ENCODE peak calls at places on chromosomes 5 and 9, in six cellular contexts. Q is IMR-90, R is H9, G is neuronal stem cell, T is mesendoderm, W is H1. O is an unnamed sample.
A peak's percentile ranks its signal among the peaks of the same experiment; 100 is the strongest.

GRCh38 chr5:69024241-69024651 is 69.6 kb upstream of the SLC30A5 start:
- DNase-seq in T (peak; percentile 68), W (no peak), G (peak; percentile 26), R (peak; percentile 41), Q (peak; percentile 42), O (peak; percentile 39)

GRCh38 chr5:168030911-168031310 is 260.5 kb upstream of the WWC1 start:
- DNase-seq in Q (no peak), T (no peak), R (no peak), W (no peak), G (no peak), O (no peak)

GRCh38 chr9:94443039-94443722 is 111.7 kb upstream of the PCAT7 start:
- DNase-seq in W (no peak), R (no peak), T (no peak), Q (no peak), G (no peak), O (no peak)

GRCh38 chr5:81703840-81704239 is 47.1 kb downstream of the SSBP2 start:
- DNase-seq in T (no peak), Q (no peak), W (no peak), G (no peak), R (no peak), O (no peak)

GRCh38 chr9:124267271-124267807 is 9.6 kb downstream of the NEK6 start:
- DNase-seq in T (no peak), Q (peak; percentile 85), W (no peak), R (no peak), G (no peak), O (peak; percentile 77)

GRCh38 chr5:178387061-178387855 is 154.7 kb upstream of the PHYKPL start:
- DNase-seq in W (no peak), T (no peak), Q (no peak), R (peak; percentile 17), G (no peak), O (no peak)

GRCh38 chr5:180636403-180637075 is 12.9 kb downstream of the FLT4 start:
- DNase-seq in T (no peak), Q (peak; percentile 35), G (no peak), R (no peak), W (no peak), O (no peak)

GRCh38 chr9:94799578-94800264 is 73.2 kb downstream of the AOPEP start:
- DNase-seq in R (no peak), G (no peak), W (no peak), Q (peak; percentile 75), T (peak; percentile 61), O (peak; percentile 73)

GRCh38 chr5:113276493-113276892 is 158.3 kb downstream of the TSSK1B start:
- DNase-seq in T (no peak), G (no peak), R (no peak), Q (no peak), W (no peak), O (no peak)

GRCh38 chr9:5851445-5851844 is 18.5 kb upstream of the ERMP1 start:
- DNase-seq in R (no peak), Q (peak; percentile 60), G (no peak), T (no peak), W (no peak), O (peak; percentile 83)

DNA sequence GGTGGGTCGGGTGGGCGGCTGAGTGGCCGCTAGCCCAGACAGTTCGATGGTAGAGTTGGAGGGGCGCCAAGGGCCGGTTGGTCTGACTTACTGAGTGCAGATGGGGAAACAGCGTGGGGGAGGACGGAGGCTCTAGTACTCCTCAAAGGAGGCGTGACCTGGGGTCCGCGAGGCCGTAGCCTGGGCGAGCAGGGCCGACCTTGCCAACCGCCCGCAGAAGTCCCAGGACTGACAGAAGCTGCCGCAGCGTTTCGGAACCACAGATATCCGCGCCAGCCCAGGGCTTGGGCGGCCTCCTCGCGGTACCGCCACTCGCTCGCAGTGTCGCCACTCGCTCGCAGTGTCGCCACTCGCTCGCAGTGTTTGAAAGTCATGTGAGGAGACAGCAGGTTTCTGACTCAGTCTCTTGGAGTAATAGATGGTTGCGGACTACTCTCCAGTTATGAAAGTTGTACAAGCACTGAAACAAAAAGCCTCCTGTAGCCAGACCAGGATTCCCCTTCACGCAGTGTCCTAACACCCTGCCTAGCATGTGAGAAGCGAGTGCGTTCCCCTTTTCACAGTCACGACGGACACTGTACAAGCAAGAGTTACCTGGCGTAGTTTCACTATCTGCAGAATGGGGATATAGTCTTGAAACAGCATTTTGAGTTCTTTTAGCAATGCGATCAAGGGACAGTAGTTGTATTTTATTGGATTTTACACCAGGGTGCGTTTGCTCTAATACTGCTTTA is 674 bp downstream of the TMEM38B start:
- DNase-seq in R (peak; percentile 61), T (peak; percentile 72), G (peak; percentile 55), W (no peak), Q (peak; percentile 37), O (peak; percentile 81)
- H3K23ac ChIP-seq in R (no peak overlapping the region), T (no peak overlapping the region), G (peak overlapping the region; percentile 65), W (no peak overlapping the region), Q (peak overlapping the region; percentile 41), O (peak overlapping the region; percentile 60)

DNA sequence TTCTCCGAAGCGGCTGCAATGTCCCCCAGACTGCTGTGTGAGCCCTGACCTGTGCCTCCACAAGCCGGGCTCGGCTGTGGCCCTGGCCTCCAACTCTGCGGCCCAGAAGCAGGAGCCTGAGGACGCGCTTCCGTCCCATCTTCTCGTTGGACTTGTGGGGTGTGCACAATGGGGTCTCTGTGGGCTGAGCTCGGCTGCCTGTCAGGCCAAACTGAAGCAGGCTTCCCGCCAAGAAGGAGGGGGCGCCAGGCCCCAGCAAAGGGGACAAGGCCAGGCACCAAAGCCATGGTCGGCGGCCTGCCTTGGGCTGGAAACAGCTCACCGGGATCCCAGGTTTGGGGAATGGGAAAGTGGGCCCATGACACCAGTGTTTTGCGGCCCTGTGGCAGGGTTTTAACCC is 4.1 kb downstream of the NOTCH1 start:
- DNase-seq in T (no peak), Q (no peak), G (no peak), W (no peak), R (no peak), O (no peak)
- H3K4me1 ChIP-seq in T (peaks cover 2% of the 10 kb centered on the region), Q (peaks cover 9% of the 10 kb centered on the region), G (peaks cover 26% of the 10 kb centered on the region), W (peaks cover 14% of the 10 kb centered on the region), R (no peaks in the 10 kb centered on the region), O (peaks cover 27% of the 10 kb centered on the region)

GRCh38 chr5:151134228-151134627 is 23.4 kb downstream of the ANXA6 start:
- DNase-seq in Q (no peak), R (no peak), G (no peak), W (no peak), T (no peak), O (no peak)
- H3K4me2 ChIP-seq in Q (no peak overlapping the region), R (no peak overlapping the region), G (no peak overlapping the region), W (no peak overlapping the region), T (no peak overlapping the region), O (no peak overlapping the region)

GRCh38 chr9:32401471-32401870 is 17.0 kb downstream of the ACO1 start:
- DNase-seq in W (no peak), G (no peak), R (no peak), Q (no peak), T (no peak), O (no peak)
- H3K23ac ChIP-seq in W (no peak overlapping the region), G (no peak overlapping the region), R (no peak overlapping the region), Q (no peak overlapping the region), T (no peak overlapping the region), O (no peak overlapping the region)

DNA sequence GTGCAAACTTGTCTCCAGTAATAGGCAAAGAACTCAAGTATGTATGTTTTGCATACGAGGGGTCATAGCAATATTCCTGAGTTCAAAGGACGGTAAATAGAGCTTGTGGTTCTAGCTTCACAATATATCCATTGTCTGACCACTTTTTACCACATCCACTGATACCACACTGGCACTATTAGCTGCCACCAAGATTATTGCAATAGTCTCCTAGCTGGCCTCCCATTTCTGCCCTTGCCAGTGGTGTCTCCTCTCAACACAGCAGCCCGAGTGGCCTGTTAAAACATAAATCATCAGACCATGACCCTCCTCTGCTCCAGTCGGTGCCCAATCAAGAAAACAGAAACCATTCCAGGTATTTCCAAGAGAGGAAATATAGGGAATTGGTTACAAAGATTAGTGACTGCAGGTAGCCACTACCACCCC is 17.0 kb downstream of the GRXCR2 start:
- DNase-seq in Q (no peak), W (no peak), T (no peak), R (no peak), G (no peak), O (no peak)
- H3K4me1 ChIP-seq in Q (peaks cover 10% of the 10 kb centered on the region), W (peaks cover 4% of the 10 kb centered on the region), T (peaks cover 7% of the 10 kb centered on the region), R (peaks cover 5% of the 10 kb centered on the region), G (no peaks in the 10 kb centered on the region), O (peaks cover 8% of the 10 kb centered on the region)

O was measured in mesenchymal stem cell.